ENCODE peak calls at places on chromosomes 1 and 21, in five cellular contexts. One of them, this sample, is unnamed.
A peak's percentile ranks its signal among the peaks of the same experiment; 100 is the strongest.

GRCh38 chr1:31705080-31705866 is 1.5 kb upstream of the COL16A1 start:
- DNase-seq in body of pancreas: peak; percentile 44
- DNase-seq in HCT116: no peak
- DNase-seq in testis: peak; percentile 64
- DNase-seq in GM12891: peak; percentile 84
- DNase-seq in this sample: peak; percentile 17

GRCh38 chr1:82540006-82540405 is 739.3 kb downstream of the ADGRL2 start:
- DNase-seq in GM12891: no peak
- DNase-seq in body of pancreas: no peak
- DNase-seq in testis: no peak
- DNase-seq in HCT116: no peak
- DNase-seq in this sample: no peak

GRCh38 chr21:39818557-39818956 is 48.7 kb upstream of the PCP4 start:
- DNase-seq in body of pancreas: no peak
- DNase-seq in testis: no peak
- DNase-seq in GM12891: no peak
- DNase-seq in HCT116: no peak
- DNase-seq in this sample: no peak

GRCh38 chr1:55725378-55725777 is 510.2 kb upstream of the USP24 start:
- DNase-seq in GM12891: no peak
- DNase-seq in body of pancreas: no peak
- DNase-seq in HCT116: no peak
- DNase-seq in testis: no peak
- DNase-seq in this sample: no peak

GRCh38 chr21:42737969-42738590 is 84.7 kb downstream of the PDE9A start:
- DNase-seq in GM12891: no peak
- DNase-seq in body of pancreas: peak; percentile 43
- DNase-seq in HCT116: no peak
- DNase-seq in testis: peak; percentile 43
- DNase-seq in this sample: no peak

GRCh38 chr1:205323794-205324193 is 2.2 kb upstream of the NUAK2 start:
- DNase-seq in GM12891: no peak
- DNase-seq in testis: no peak
- DNase-seq in body of pancreas: no peak
- DNase-seq in HCT116: no peak
- DNase-seq in this sample: no peak

GRCh38 chr1:13792429-13792828 is 92.4 kb downstream of the PRDM2 start:
- DNase-seq in HCT116: no peak
- DNase-seq in testis: no peak
- DNase-seq in GM12891: no peak
- DNase-seq in body of pancreas: no peak
- DNase-seq in this sample: no peak

GRCh38 chr21:37675202-37675801 is 241.0 kb downstream of the KCNJ6 start:
- DNase-seq in body of pancreas: peak; percentile 65
- DNase-seq in GM12891: peak; percentile 58
- DNase-seq in testis: peak; percentile 85
- DNase-seq in HCT116: peak; percentile 27
- DNase-seq in this sample: peak; percentile 50

GRCh38 chr1:154745286-154745731 is 124.8 kb downstream of the KCNN3 start:
- DNase-seq in GM12891: no peak
- DNase-seq in body of pancreas: peak; percentile 27
- DNase-seq in HCT116: no peak
- DNase-seq in testis: no peak
- DNase-seq in this sample: no peak

GRCh38 chr1:184643661-184644060 is 111.0 kb downstream of the EDEM3 start:
- DNase-seq in HCT116: no peak
- DNase-seq in GM12891: no peak
- DNase-seq in body of pancreas: no peak
- DNase-seq in testis: no peak
- DNase-seq in this sample: no peak

GRCh38 chr21:14545906-14546480 is at the start of gene SAMSN1:
- DNase-seq in body of pancreas: peak; percentile 14
- DNase-seq in HCT116: no peak
- DNase-seq in GM12891: no peak
- DNase-seq in testis: peak; percentile 33
- DNase-seq in this sample: peak; percentile 86

GRCh38 chr1:193104496-193104905 is 713 bp downstream of the GLRX2 start:
- DNase-seq in GM12891: peak; percentile 18
- DNase-seq in body of pancreas: peak; percentile 20
- DNase-seq in HCT116: peak; percentile 28
- DNase-seq in testis: peak; percentile 50
- DNase-seq in this sample: peak; percentile 72

GRCh38 chr1:68207129-68207689 is 25.1 kb downstream of the WLS start:
- DNase-seq in GM12891: no peak
- DNase-seq in HCT116: no peak
- DNase-seq in testis: no peak
- DNase-seq in body of pancreas: no peak
- DNase-seq in this sample: no peak

GRCh38 chr1:183571678-183572268 is 18.5 kb downstream of the NCF2 start:
- DNase-seq in testis: no peak
- DNase-seq in GM12891: no peak
- DNase-seq in HCT116: no peak
- DNase-seq in body of pancreas: no peak
- DNase-seq in this sample: no peak

GRCh38 chr1:159007734-159008133 is 2.0 kb upstream of the IFI16 start:
- DNase-seq in GM12891: no peak
- DNase-seq in body of pancreas: no peak
- DNase-seq in testis: no peak
- DNase-seq in HCT116: no peak
- DNase-seq in this sample: no peak

GRCh38 chr1:206550446-206550845 is 43.1 kb downstream of the RASSF5 start:
- DNase-seq in body of pancreas: no peak
- DNase-seq in HCT116: no peak
- DNase-seq in GM12891: no peak
- DNase-seq in testis: no peak
- DNase-seq in this sample: no peak

GRCh38 chr1:197783510-197783948 is 8.2 kb upstream of the DENND1B start:
- DNase-seq in body of pancreas: no peak
- DNase-seq in HCT116: no peak
- DNase-seq in testis: no peak
- DNase-seq in GM12891: no peak
- DNase-seq in this sample: no peak

GRCh38 chr1:206812456-206812855 is 40.2 kb upstream of the IL10 start:
- DNase-seq in testis: no peak
- DNase-seq in body of pancreas: no peak
- DNase-seq in GM12891: no peak
- DNase-seq in HCT116: no peak
- DNase-seq in this sample: no peak

GRCh38 chr1:53604291-53604919 is 134.6 kb downstream of the GLIS1 start:
- DNase-seq in HCT116: no peak
- DNase-seq in GM12891: no peak
- DNase-seq in testis: no peak
- DNase-seq in body of pancreas: peak; percentile 2
- DNase-seq in this sample: no peak

GRCh38 chr1:183804916-183805734 is at the start of gene RGL1:
- DNase-seq in GM12891: peak; percentile 26
- DNase-seq in body of pancreas: peak; percentile 63
- DNase-seq in HCT116: peak; percentile 22
- DNase-seq in testis: peak; percentile 87
- DNase-seq in this sample: no peak

GRCh38 chr1:203036537-203036936 is 10.2 kb downstream of the PPFIA4 start:
- DNase-seq in testis: no peak
- DNase-seq in GM12891: peak; percentile 4
- DNase-seq in HCT116: no peak
- DNase-seq in body of pancreas: no peak
- DNase-seq in this sample: peak; percentile 16

GRCh38 chr1:2446394-2446793 is 29.7 kb upstream of the PLCH2 start:
- DNase-seq in body of pancreas: no peak
- DNase-seq in HCT116: no peak
- DNase-seq in testis: no peak
- DNase-seq in GM12891: no peak
- DNase-seq in this sample: no peak

GRCh38 chr1:17673335-17674075 is 81.6 kb upstream of the ACTL8 start:
- DNase-seq in body of pancreas: no peak
- DNase-seq in HCT116: no peak
- DNase-seq in testis: no peak
- DNase-seq in GM12891: no peak
- DNase-seq in this sample: no peak

GRCh38 chr21:41283211-41283818 is 33.3 kb upstream of the FAM3B start:
- DNase-seq in HCT116: peak; percentile 39
- DNase-seq in testis: peak; percentile 68
- DNase-seq in GM12891: peak; percentile 40
- DNase-seq in body of pancreas: peak; percentile 68
- DNase-seq in this sample: peak; percentile 60

GRCh38 chr1:207463021-207463420 is 8.9 kb downstream of the CR2 start:
- DNase-seq in GM12891: no peak
- DNase-seq in testis: no peak
- DNase-seq in HCT116: no peak
- DNase-seq in body of pancreas: no peak
- DNase-seq in this sample: peak; percentile 10

GRCh38 chr1:91503975-91504530 is 3.4 kb downstream of the CDC7 start:
- DNase-seq in GM12891: no peak
- DNase-seq in testis: no peak
- DNase-seq in body of pancreas: no peak
- DNase-seq in HCT116: no peak
- DNase-seq in this sample: peak; percentile 5

GRCh38 chr1:152165291-152166077 is 6.5 kb upstream of the RPTN start:
- DNase-seq in GM12891: no peak
- DNase-seq in testis: no peak
- DNase-seq in HCT116: no peak
- DNase-seq in body of pancreas: no peak
- DNase-seq in this sample: no peak

GRCh38 chr1:109980324-109981127 is 4.0 kb upstream of the AHCYL1 start:
- DNase-seq in HCT116: peak; percentile 26
- DNase-seq in body of pancreas: peak; percentile 59
- DNase-seq in testis: no peak
- DNase-seq in GM12891: no peak
- DNase-seq in this sample: no peak

GRCh38 chr1:145988773-145989172 is 7.6 kb downstream of the TXNIP start:
- DNase-seq in HCT116: no peak
- DNase-seq in GM12891: no peak
- DNase-seq in testis: no peak
- DNase-seq in body of pancreas: no peak
- DNase-seq in this sample: no peak

GRCh38 chr1:228308085-228308601 is 98.5 kb downstream of the TRIM11 start:
- DNase-seq in GM12891: no peak
- DNase-seq in body of pancreas: peak; percentile 9
- DNase-seq in testis: no peak
- DNase-seq in HCT116: no peak
- DNase-seq in this sample: no peak

GRCh38 chr21:34885636-34886553 is 163.2 kb downstream of the RUNX1 start:
- DNase-seq in body of pancreas: peak; percentile 23
- DNase-seq in GM12891: no peak
- DNase-seq in testis: peak; percentile 40
- DNase-seq in HCT116: no peak
- DNase-seq in this sample: peak; percentile 70

GRCh38 chr1:39691383-39692151 is at the start of gene HPCAL4:
- DNase-seq in testis: peak; percentile 97
- DNase-seq in GM12891: peak; percentile 79
- DNase-seq in HCT116: peak; percentile 74
- DNase-seq in body of pancreas: peak; percentile 98
- DNase-seq in this sample: peak; percentile 80
- TF ChIP-seq POLR2A in testis: no peak
- TF ChIP-seq POLR2A in GM12891: no peak
- TF ChIP-seq POLR2A in HCT116: no peak
- TF ChIP-seq POLR2A in body of pancreas: peak; percentile 68
- TF ChIP-seq POLR2A in this sample: no peak

GRCh38 chr1:24415910-24416665 is 486 bp downstream of the NIPAL3 start:
- DNase-seq in testis: no peak
- DNase-seq in HCT116: no peak
- DNase-seq in GM12891: no peak
- DNase-seq in body of pancreas: peak; percentile 47
- DNase-seq in this sample: no peak
- TF ChIP-seq POLR2A in testis: no peak
- TF ChIP-seq POLR2A in HCT116: no peak
- TF ChIP-seq POLR2A in GM12891: no peak
- TF ChIP-seq POLR2A in body of pancreas: peak; percentile 7
- TF ChIP-seq POLR2A in this sample: no peak

GRCh38 chr1:920008-920407 is 3.7 kb upstream of the SAMD11 start:
- DNase-seq in body of pancreas: peak; percentile 51
- DNase-seq in GM12891: no peak
- DNase-seq in HCT116: no peak
- DNase-seq in testis: no peak
- DNase-seq in this sample: no peak
- TF ChIP-seq POLR2A in body of pancreas: no peak
- TF ChIP-seq POLR2A in GM12891: no peak
- TF ChIP-seq POLR2A in HCT116: no peak
- TF ChIP-seq POLR2A in testis: no peak
- TF ChIP-seq POLR2A in this sample: no peak

GRCh38 chr1:182389619-182390047 is 2.0 kb downstream of the GLUL start:
- DNase-seq in body of pancreas: peak; percentile 83
- DNase-seq in GM12891: peak; percentile 28
- DNase-seq in testis: no peak
- DNase-seq in HCT116: no peak
- DNase-seq in this sample: peak; percentile 48
- TF ChIP-seq POLR2A in body of pancreas: peak; percentile 52
- TF ChIP-seq POLR2A in GM12891: no peak
- TF ChIP-seq POLR2A in testis: no peak
- TF ChIP-seq POLR2A in HCT116: no peak
- TF ChIP-seq POLR2A in this sample: no peak

GRCh38 chr1:25430666-25431494 is at the start of gene MACO1:
- DNase-seq in HCT116: peak; percentile 90
- DNase-seq in body of pancreas: peak; percentile 97
- DNase-seq in testis: peak; percentile 98
- DNase-seq in GM12891: peak; percentile 86
- DNase-seq in this sample: peak; percentile 98
- TF ChIP-seq POLR2A in HCT116: no peak
- TF ChIP-seq POLR2A in body of pancreas: peak; percentile 12
- TF ChIP-seq POLR2A in testis: no peak
- TF ChIP-seq POLR2A in GM12891: no peak
- TF ChIP-seq POLR2A in this sample: no peak

GRCh38 chr1:100252901-100253300 is 3.3 kb upstream of the DBT start:
- DNase-seq in HCT116: no peak
- DNase-seq in testis: no peak
- DNase-seq in body of pancreas: no peak
- DNase-seq in GM12891: no peak
- DNase-seq in this sample: no peak
- TF ChIP-seq POLR2A in HCT116: no peak
- TF ChIP-seq POLR2A in testis: no peak
- TF ChIP-seq POLR2A in body of pancreas: no peak
- TF ChIP-seq POLR2A in GM12891: no peak
- TF ChIP-seq POLR2A in this sample: no peak

GRCh38 chr1:214188835-214189234 is 92.1 kb upstream of the SMYD2 start:
- DNase-seq in body of pancreas: no peak
- DNase-seq in GM12891: no peak
- DNase-seq in HCT116: no peak
- DNase-seq in testis: no peak
- DNase-seq in this sample: no peak
- TF ChIP-seq POLR2A in body of pancreas: no peak
- TF ChIP-seq POLR2A in GM12891: no peak
- TF ChIP-seq POLR2A in HCT116: no peak
- TF ChIP-seq POLR2A in testis: no peak
- TF ChIP-seq POLR2A in this sample: no peak

This sample was measured in erythroblast.